ENCODE peak calls at places on chromosome 14, in four cellular contexts. One of them, this sample, is unnamed.

GRCh38 chr14:55711171-55711811 is 131.3 kb downstream of the KTN1 start:
- DNase-seq in dorsolateral prefrontal cortex: no peak
- DNase-seq in AG04449: no peak
- DNase-seq in transverse colon: no peak
- DNase-seq in this sample: peak; percentile 36

GRCh38 chr14:82270286-82270685 is 736.6 kb upstream of the SEL1L start:
- DNase-seq in dorsolateral prefrontal cortex: no peak
- DNase-seq in AG04449: no peak
- DNase-seq in transverse colon: no peak
- DNase-seq in this sample: no peak

GRCh38 chr14:104421401-104421821 is 158.2 kb upstream of the C14orf180 start:
- DNase-seq in dorsolateral prefrontal cortex: no peak
- DNase-seq in AG04449: no peak
- DNase-seq in transverse colon: no peak
- DNase-seq in this sample: no peak

GRCh38 chr14:78967111-78967809 is 797.1 kb downstream of the NRXN3 start:
- DNase-seq in dorsolateral prefrontal cortex: no peak
- DNase-seq in AG04449: peak; percentile 24
- DNase-seq in transverse colon: no peak
- DNase-seq in this sample: peak; percentile 49

GRCh38 chr14:50059773-50060629 is 56.4 kb downstream of the VCPKMT start:
- DNase-seq in dorsolateral prefrontal cortex: no peak
- DNase-seq in AG04449: no peak
- DNase-seq in transverse colon: no peak
- DNase-seq in this sample: no peak

GRCh38 chr14:64541261-64541970 is 875 bp downstream of the HSPA2 start:
- DNase-seq in dorsolateral prefrontal cortex: no peak
- DNase-seq in AG04449: no peak
- DNase-seq in transverse colon: peak; percentile 30
- DNase-seq in this sample: peak; percentile 34

GRCh38 chr14:69281450-69282169 is 21.7 kb downstream of the GALNT16 start:
- DNase-seq in dorsolateral prefrontal cortex: no peak
- DNase-seq in AG04449: no peak
- DNase-seq in transverse colon: no peak
- DNase-seq in this sample: no peak

GRCh38 chr14:59238242-59238641 is 49.8 kb downstream of the DAAM1 start:
- DNase-seq in dorsolateral prefrontal cortex: no peak
- DNase-seq in AG04449: no peak
- DNase-seq in transverse colon: no peak
- DNase-seq in this sample: no peak

DNA sequence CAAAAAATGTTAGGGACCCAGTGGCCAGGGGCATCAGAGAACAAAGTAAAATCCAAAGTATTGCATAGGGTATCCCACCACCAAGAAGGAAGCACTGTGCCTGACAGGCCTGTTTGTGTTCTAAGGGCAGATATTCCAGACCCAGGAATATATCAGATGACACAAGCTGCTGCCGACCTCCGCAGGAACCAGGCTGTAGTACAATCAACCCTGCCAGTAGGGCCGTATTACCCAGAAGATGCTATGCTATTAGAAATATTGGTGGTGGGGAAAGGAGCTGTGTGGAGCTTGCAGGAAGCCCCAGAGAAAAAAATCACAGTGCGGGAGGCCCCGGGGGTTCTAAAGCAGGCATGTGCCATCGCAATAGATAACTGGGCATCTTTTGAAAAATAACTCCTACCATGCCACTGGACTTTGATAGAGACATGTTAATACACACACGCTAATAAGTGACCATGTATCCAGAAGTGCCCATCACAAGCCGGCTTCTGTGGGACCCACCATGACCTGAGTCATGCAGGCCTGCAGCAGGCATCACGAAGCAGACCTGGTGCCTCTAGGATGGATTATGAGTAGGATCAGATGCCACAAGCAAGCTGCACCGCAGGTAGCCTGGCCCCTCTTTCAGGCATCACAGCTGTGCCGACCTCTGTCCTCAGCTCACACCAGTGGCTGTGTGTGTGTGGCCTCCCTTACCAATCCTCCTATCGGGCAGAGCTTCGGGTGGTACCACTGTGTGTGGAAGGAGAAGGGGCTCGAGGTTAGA is 242.7 kb downstream of the BCL11B start:
- DNase-seq in dorsolateral prefrontal cortex: no peak
- DNase-seq in AG04449: no peak
- DNase-seq in transverse colon: no peak
- DNase-seq in this sample: no peak
- TF ChIP-seq CTCF in dorsolateral prefrontal cortex: no peak
- TF ChIP-seq CTCF in AG04449: no peak
- TF ChIP-seq CTCF in transverse colon: no peak
- TF ChIP-seq CTCF in this sample: no peak

GRCh38 chr14:89397569-89397968 is 19.5 kb downstream of the FOXN3 start:
- DNase-seq in dorsolateral prefrontal cortex: no peak
- DNase-seq in AG04449: no peak
- DNase-seq in transverse colon: no peak
- DNase-seq in this sample: no peak
- H3K4me3 ChIP-seq in dorsolateral prefrontal cortex: no peak overlapping the region
- H3K4me3 ChIP-seq in AG04449: no peak overlapping the region
- H3K4me3 ChIP-seq in transverse colon: no peak overlapping the region
- H3K4me3 ChIP-seq in this sample: no peak overlapping the region

GRCh38 chr14:100246809-100247428 is 8.0 kb downstream of the YY1 start:
- DNase-seq in dorsolateral prefrontal cortex: no peak
- DNase-seq in AG04449: no peak
- DNase-seq in transverse colon: no peak
- DNase-seq in this sample: peak; percentile 34
- TF ChIP-seq CTCF in dorsolateral prefrontal cortex: peak; percentile 45
- TF ChIP-seq CTCF in AG04449: peak; percentile 41
- TF ChIP-seq CTCF in transverse colon: peak; percentile 51
- TF ChIP-seq CTCF in this sample: peak; percentile 70

GRCh38 chr14:89910706-89911017 is 43.9 kb downstream of the EFCAB11 start:
- DNase-seq in dorsolateral prefrontal cortex: no peak
- DNase-seq in AG04449: no peak
- DNase-seq in transverse colon: peak; percentile 17
- DNase-seq in this sample: no peak
- H3K4me3 ChIP-seq in dorsolateral prefrontal cortex: peak overlapping the region; percentile 29
- H3K4me3 ChIP-seq in AG04449: no peak overlapping the region
- H3K4me3 ChIP-seq in transverse colon: no peak overlapping the region
- H3K4me3 ChIP-seq in this sample: no peak overlapping the region

GRCh38 chr14:47273939-47274338 is 401.5 kb downstream of the MDGA2 start:
- DNase-seq in dorsolateral prefrontal cortex: no peak
- DNase-seq in AG04449: no peak
- DNase-seq in transverse colon: no peak
- DNase-seq in this sample: no peak

GRCh38 chr14:47277703-47278102 is 397.7 kb downstream of the MDGA2 start:
- DNase-seq in dorsolateral prefrontal cortex: no peak
- DNase-seq in AG04449: no peak
- DNase-seq in transverse colon: no peak
- DNase-seq in this sample: no peak

GRCh38 chr14:47276931-47277330 is 398.5 kb downstream of the MDGA2 start:
- DNase-seq in dorsolateral prefrontal cortex: no peak
- DNase-seq in AG04449: no peak
- DNase-seq in transverse colon: no peak
- DNase-seq in this sample: no peak

GRCh38 chr14:47284283-47284682 is 391.1 kb downstream of the MDGA2 start:
- DNase-seq in dorsolateral prefrontal cortex: no peak
- DNase-seq in AG04449: no peak
- DNase-seq in transverse colon: no peak
- DNase-seq in this sample: no peak

GRCh38 chr14:47278233-47278842 is 397.1 kb downstream of the MDGA2 start:
- DNase-seq in dorsolateral prefrontal cortex: peak; percentile 66
- DNase-seq in AG04449: no peak
- DNase-seq in transverse colon: peak; percentile 41
- DNase-seq in this sample: no peak
- TF ChIP-seq CTCF in dorsolateral prefrontal cortex: peak; percentile 68
- TF ChIP-seq CTCF in AG04449: peak; percentile 29
- TF ChIP-seq CTCF in transverse colon: peak; percentile 63
- TF ChIP-seq CTCF in this sample: peak; percentile 37

GRCh38 chr14:76498976-76499375 is 123.0 kb downstream of the ESRRB start:
- DNase-seq in dorsolateral prefrontal cortex: no peak
- DNase-seq in AG04449: no peak
- DNase-seq in transverse colon: no peak
- DNase-seq in this sample: no peak
- H3K4me3 ChIP-seq in dorsolateral prefrontal cortex: no peak overlapping the region
- H3K4me3 ChIP-seq in AG04449: no peak overlapping the region
- H3K4me3 ChIP-seq in transverse colon: no peak overlapping the region
- H3K4me3 ChIP-seq in this sample: no peak overlapping the region

GRCh38 chr14:98816718-98817117 is 455.3 kb downstream of the BCL11B start:
- DNase-seq in dorsolateral prefrontal cortex: no peak
- DNase-seq in AG04449: no peak
- DNase-seq in transverse colon: no peak
- DNase-seq in this sample: no peak

GRCh38 chr14:98819132-98819866 is 452.7 kb downstream of the BCL11B start:
- DNase-seq in dorsolateral prefrontal cortex: no peak
- DNase-seq in AG04449: no peak
- DNase-seq in transverse colon: no peak
- DNase-seq in this sample: no peak

GRCh38 chr14:98819867-98820206 is 452.2 kb downstream of the BCL11B start:
- DNase-seq in dorsolateral prefrontal cortex: no peak
- DNase-seq in AG04449: no peak
- DNase-seq in transverse colon: no peak
- DNase-seq in this sample: no peak

DNA sequence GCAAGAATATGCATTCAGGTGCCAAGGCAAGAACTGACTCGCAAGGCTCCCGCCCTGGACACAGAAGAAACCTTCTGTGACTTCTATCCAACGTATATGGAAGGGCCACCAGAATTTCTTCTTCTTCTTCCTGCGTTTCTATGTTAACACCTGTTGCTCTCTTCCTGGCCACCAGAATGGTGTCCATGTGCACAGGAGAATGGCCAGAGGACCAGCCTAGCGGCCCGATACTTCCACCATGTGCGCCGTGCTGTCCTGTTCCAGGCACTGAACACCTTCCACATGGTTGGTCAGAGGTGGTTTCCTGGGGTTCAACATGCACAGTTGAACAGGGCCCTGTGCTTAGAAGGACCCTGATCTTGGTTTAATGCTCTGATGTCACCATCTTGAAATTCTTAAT is 455.8 kb downstream of the BCL11B start:
- DNase-seq in dorsolateral prefrontal cortex: no peak
- DNase-seq in AG04449: no peak
- DNase-seq in transverse colon: no peak
- DNase-seq in this sample: no peak
- TF ChIP-seq CTCF in dorsolateral prefrontal cortex: no peak
- TF ChIP-seq CTCF in AG04449: no peak
- TF ChIP-seq CTCF in transverse colon: no peak
- TF ChIP-seq CTCF in this sample: no peak

GRCh38 chr14:91399868-91400640 is 17.6 kb downstream of the CCDC88C start:
- DNase-seq in dorsolateral prefrontal cortex: no peak
- DNase-seq in AG04449: no peak
- DNase-seq in transverse colon: peak; percentile 69
- DNase-seq in this sample: no peak
- H3K4me3 ChIP-seq in dorsolateral prefrontal cortex: no peak overlapping the region
- H3K4me3 ChIP-seq in AG04449: no peak overlapping the region
- H3K4me3 ChIP-seq in transverse colon: peak overlapping the region; percentile 30
- H3K4me3 ChIP-seq in this sample: no peak overlapping the region

DNA sequence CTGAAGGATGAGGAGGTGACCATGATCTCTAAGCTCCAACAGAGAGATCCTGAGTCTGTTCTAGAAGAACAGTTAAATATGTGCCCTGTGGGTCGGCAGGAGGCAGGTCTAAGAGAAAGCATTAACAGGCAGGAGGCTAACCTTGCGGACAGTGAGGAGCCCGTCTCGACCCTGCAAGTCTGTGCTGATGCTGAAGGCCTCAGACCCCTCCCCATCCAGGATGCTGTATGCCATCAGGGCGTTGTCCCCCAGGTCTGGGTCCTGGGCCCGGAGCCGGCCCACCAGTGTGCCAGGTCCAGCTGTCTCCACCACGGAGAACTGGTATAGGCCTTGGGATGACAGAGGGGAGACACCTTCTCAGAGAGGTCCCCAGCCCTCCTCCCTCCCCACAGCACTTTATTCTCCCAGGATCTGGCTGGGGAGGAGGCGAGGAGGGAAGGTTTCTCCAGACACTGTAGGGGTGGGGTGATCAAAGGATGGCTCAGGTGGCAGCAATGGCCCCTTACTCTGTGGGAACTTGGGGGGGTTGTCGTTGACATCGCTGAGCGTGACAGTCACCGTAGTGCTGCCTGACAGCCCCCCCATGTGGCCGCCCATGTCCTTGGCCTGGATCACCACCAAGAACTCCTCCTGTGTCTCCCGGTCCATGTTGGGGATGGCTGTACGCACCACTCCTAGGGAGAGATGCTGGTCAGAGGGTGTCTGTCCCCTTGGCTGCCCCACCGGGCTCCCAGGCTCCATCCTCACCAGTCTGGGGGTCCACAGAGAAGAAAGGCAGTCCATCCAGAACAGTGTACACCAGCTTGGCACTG is 3.1 kb downstream of the CDH24 start:
- DNase-seq in dorsolateral prefrontal cortex: no peak
- DNase-seq in AG04449: no peak
- DNase-seq in transverse colon: no peak
- DNase-seq in this sample: no peak
- TF ChIP-seq CTCF in dorsolateral prefrontal cortex: peak; percentile 26
- TF ChIP-seq CTCF in AG04449: peak; percentile 18
- TF ChIP-seq CTCF in transverse colon: no peak
- TF ChIP-seq CTCF in this sample: peak; percentile 10